ENCODE peak calls at places on chromosomes 12 and 14, in six cellular contexts. One of them, this sample, is unnamed.

GRCh38 chr14:63203618-63204406 is 431 bp upstream of the RHOJ start:
- DNase-seq in fibroblast of lung: peak
- DNase-seq in body of pancreas: peak
- DNase-seq in fibroblast of mammary gland: peak
- DNase-seq in CD4-positive, alpha-beta T cell: no peak
- DNase-seq in foreskin fibroblast: peak
- DNase-seq in this sample: peak

GRCh38 chr14:100761481-100761880 is 34.8 kb downstream of the DLK1 start:
- DNase-seq in fibroblast of mammary gland: peak
- DNase-seq in fibroblast of lung: peak
- DNase-seq in foreskin fibroblast: peak
- DNase-seq in body of pancreas: no peak
- DNase-seq in CD4-positive, alpha-beta T cell: no peak
- DNase-seq in this sample: no peak

GRCh38 chr14:91511014-91511466 is 930 bp upstream of the PPP4R3A start:
- DNase-seq in CD4-positive, alpha-beta T cell: no peak
- DNase-seq in fibroblast of mammary gland: peak
- DNase-seq in fibroblast of lung: no peak
- DNase-seq in foreskin fibroblast: no peak
- DNase-seq in body of pancreas: no peak
- DNase-seq in this sample: no peak

GRCh38 chr14:58107947-58108552 is 44.0 kb downstream of the ARMH4 start:
- DNase-seq in body of pancreas: peak
- DNase-seq in foreskin fibroblast: peak
- DNase-seq in fibroblast of lung: peak
- DNase-seq in CD4-positive, alpha-beta T cell: no peak
- DNase-seq in fibroblast of mammary gland: peak
- DNase-seq in this sample: no peak

GRCh38 chr12:56029666-56030293 is 8.9 kb downstream of the IKZF4 start:
- DNase-seq in fibroblast of mammary gland: peak
- DNase-seq in body of pancreas: peak
- DNase-seq in CD4-positive, alpha-beta T cell: no peak
- DNase-seq in foreskin fibroblast: peak
- DNase-seq in fibroblast of lung: peak
- DNase-seq in this sample: no peak

GRCh38 chr12:52019123-52019770 is 12.5 kb downstream of the TAMALIN start:
- DNase-seq in fibroblast of lung: no peak
- DNase-seq in body of pancreas: peak
- DNase-seq in foreskin fibroblast: no peak
- DNase-seq in CD4-positive, alpha-beta T cell: no peak
- DNase-seq in fibroblast of mammary gland: no peak
- DNase-seq in this sample: no peak

GRCh38 chr12:109762673-109763191 is 49.1 kb downstream of the FAM222A start:
- DNase-seq in foreskin fibroblast: no peak
- DNase-seq in CD4-positive, alpha-beta T cell: peak
- DNase-seq in fibroblast of mammary gland: no peak
- DNase-seq in fibroblast of lung: no peak
- DNase-seq in body of pancreas: no peak
- DNase-seq in this sample: no peak

GRCh38 chr12:19288603-19289244 is 150.6 kb upstream of the AEBP2 start:
- DNase-seq in body of pancreas: no peak
- DNase-seq in CD4-positive, alpha-beta T cell: no peak
- DNase-seq in fibroblast of mammary gland: peak
- DNase-seq in foreskin fibroblast: peak
- DNase-seq in fibroblast of lung: peak
- DNase-seq in this sample: no peak

GRCh38 chr14:75399819-75400678 is 27.8 kb upstream of the JDP2 start:
- DNase-seq in body of pancreas: peak
- DNase-seq in fibroblast of lung: peak
- DNase-seq in fibroblast of mammary gland: peak
- DNase-seq in CD4-positive, alpha-beta T cell: no peak
- DNase-seq in foreskin fibroblast: peak
- DNase-seq in this sample: no peak

GRCh38 chr12:124322271-124322998 is 27.5 kb downstream of the RFLNA start:
- DNase-seq in fibroblast of mammary gland: peak
- DNase-seq in foreskin fibroblast: no peak
- DNase-seq in body of pancreas: no peak
- DNase-seq in CD4-positive, alpha-beta T cell: no peak
- DNase-seq in fibroblast of lung: peak
- DNase-seq in this sample: no peak

GRCh38 chr14:35296505-35296904 is 4.3 kb downstream of the PSMA6 start:
- DNase-seq in fibroblast of mammary gland: no peak
- DNase-seq in CD4-positive, alpha-beta T cell: no peak
- DNase-seq in body of pancreas: no peak
- DNase-seq in foreskin fibroblast: no peak
- DNase-seq in fibroblast of lung: no peak
- DNase-seq in this sample: no peak

GRCh38 chr14:30005114-30005698 is 77.6 kb upstream of the PRKD1 start:
- DNase-seq in foreskin fibroblast: peak
- DNase-seq in CD4-positive, alpha-beta T cell: no peak
- DNase-seq in fibroblast of mammary gland: peak
- DNase-seq in fibroblast of lung: peak
- DNase-seq in body of pancreas: no peak
- DNase-seq in this sample: no peak

GRCh38 chr14:94462219-94462551 is 9.6 kb upstream of the SERPINA11 start:
- DNase-seq in fibroblast of lung: peak
- DNase-seq in body of pancreas: no peak
- DNase-seq in CD4-positive, alpha-beta T cell: no peak
- DNase-seq in foreskin fibroblast: no peak
- DNase-seq in fibroblast of mammary gland: no peak
- DNase-seq in this sample: no peak

GRCh38 chr12:113939867-113940266 is 26.3 kb downstream of the RBM19 start:
- DNase-seq in fibroblast of lung: no peak
- DNase-seq in foreskin fibroblast: no peak
- DNase-seq in CD4-positive, alpha-beta T cell: no peak
- DNase-seq in fibroblast of mammary gland: no peak
- DNase-seq in body of pancreas: no peak
- DNase-seq in this sample: no peak

GRCh38 chr14:94581127-94581999 is at the start of gene SERPINA5:
- DNase-seq in foreskin fibroblast: peak
- DNase-seq in fibroblast of lung: peak
- DNase-seq in fibroblast of mammary gland: peak
- DNase-seq in body of pancreas: peak
- DNase-seq in CD4-positive, alpha-beta T cell: no peak
- DNase-seq in this sample: no peak

GRCh38 chr12:131159660-131160059 is 206.0 kb downstream of the ADGRD1 start:
- DNase-seq in foreskin fibroblast: no peak
- DNase-seq in CD4-positive, alpha-beta T cell: no peak
- DNase-seq in fibroblast of mammary gland: no peak
- DNase-seq in body of pancreas: no peak
- DNase-seq in fibroblast of lung: no peak
- DNase-seq in this sample: no peak

GRCh38 chr12:51721281-51721940 is 127.1 kb downstream of the FIGNL2 start:
- DNase-seq in foreskin fibroblast: peak
- DNase-seq in CD4-positive, alpha-beta T cell: peak
- DNase-seq in body of pancreas: no peak
- DNase-seq in fibroblast of mammary gland: peak
- DNase-seq in fibroblast of lung: peak
- DNase-seq in this sample: no peak

GRCh38 chr14:64880382-64881121 is 845 bp upstream of the SPTB start:
- DNase-seq in fibroblast of lung: peak
- DNase-seq in foreskin fibroblast: peak
- DNase-seq in fibroblast of mammary gland: no peak
- DNase-seq in CD4-positive, alpha-beta T cell: peak
- DNase-seq in body of pancreas: peak
- DNase-seq in this sample: peak

DNA sequence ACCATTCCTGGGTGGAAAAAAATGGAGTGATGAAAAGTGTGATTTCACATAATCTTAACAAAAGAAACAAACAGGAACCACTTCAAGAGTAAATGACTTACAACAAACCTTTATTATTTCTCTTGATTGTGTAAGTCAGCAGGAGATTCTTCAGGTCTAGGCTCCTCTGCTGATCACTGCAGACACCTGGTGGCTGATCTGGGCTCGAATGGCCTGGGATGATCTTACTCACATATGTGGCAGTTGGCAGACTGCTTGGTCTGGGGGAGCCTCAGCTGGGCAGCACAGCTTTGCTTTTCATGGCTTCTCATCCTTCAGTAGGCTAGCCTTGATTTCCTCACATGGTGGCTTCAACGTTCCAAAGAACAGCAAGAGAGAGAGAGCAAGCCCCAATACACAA is 215.4 kb upstream of the PRICKLE1 start:
- DNase-seq in CD4-positive, alpha-beta T cell: no peak
- DNase-seq in fibroblast of lung: no peak
- DNase-seq in fibroblast of mammary gland: no peak
- DNase-seq in body of pancreas: no peak
- DNase-seq in foreskin fibroblast: no peak
- DNase-seq in this sample: no peak
- TF ChIP-seq CTCF in CD4-positive, alpha-beta T cell: no peak
- TF ChIP-seq CTCF in fibroblast of lung: no peak
- TF ChIP-seq CTCF in fibroblast of mammary gland: no peak
- TF ChIP-seq CTCF in body of pancreas: no peak
- TF ChIP-seq CTCF in foreskin fibroblast: no peak
- TF ChIP-seq CTCF in this sample: no peak

GRCh38 chr12:13976880-13977279 is 4.5 kb downstream of the GRIN2B start:
- DNase-seq in fibroblast of lung: no peak
- DNase-seq in CD4-positive, alpha-beta T cell: no peak
- DNase-seq in foreskin fibroblast: no peak
- DNase-seq in fibroblast of mammary gland: no peak
- DNase-seq in body of pancreas: no peak
- DNase-seq in this sample: no peak
- TF ChIP-seq CTCF in fibroblast of lung: no peak
- TF ChIP-seq CTCF in CD4-positive, alpha-beta T cell: no peak
- TF ChIP-seq CTCF in foreskin fibroblast: no peak
- TF ChIP-seq CTCF in fibroblast of mammary gland: no peak
- TF ChIP-seq CTCF in body of pancreas: no peak
- TF ChIP-seq CTCF in this sample: no peak

GRCh38 chr12:67430708-67431335 is 161.7 kb downstream of the CAND1 start:
- DNase-seq in CD4-positive, alpha-beta T cell: no peak
- DNase-seq in fibroblast of mammary gland: peak
- DNase-seq in foreskin fibroblast: peak
- DNase-seq in body of pancreas: peak
- DNase-seq in fibroblast of lung: no peak
- DNase-seq in this sample: no peak
- TF ChIP-seq CTCF in CD4-positive, alpha-beta T cell: no peak
- TF ChIP-seq CTCF in fibroblast of mammary gland: peak
- TF ChIP-seq CTCF in foreskin fibroblast: no peak
- TF ChIP-seq CTCF in body of pancreas: no peak
- TF ChIP-seq CTCF in fibroblast of lung: peak
- TF ChIP-seq CTCF in this sample: no peak

DNA sequence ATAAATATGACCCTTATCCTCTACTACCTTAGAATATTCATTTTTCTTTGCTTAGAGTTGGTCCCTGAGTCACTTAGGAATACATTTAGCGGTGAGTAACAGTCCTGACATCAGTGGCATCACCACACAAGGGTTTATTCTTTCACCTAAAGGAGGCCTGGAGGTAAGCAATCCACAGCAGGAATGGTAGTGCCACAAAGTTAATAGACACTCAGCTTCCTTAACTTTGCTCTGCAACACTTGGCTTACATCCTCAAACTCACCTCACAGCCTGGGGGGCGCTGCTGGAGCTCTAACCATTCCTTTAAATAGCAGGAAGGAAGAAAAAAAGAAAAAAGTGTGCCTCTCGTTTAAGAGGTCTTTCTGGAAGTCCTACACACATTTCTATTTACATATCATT is 29.1 kb downstream of the BBOF1 start:
- DNase-seq in fibroblast of mammary gland: no peak
- DNase-seq in CD4-positive, alpha-beta T cell: no peak
- DNase-seq in foreskin fibroblast: no peak
- DNase-seq in fibroblast of lung: peak
- DNase-seq in body of pancreas: no peak
- DNase-seq in this sample: no peak
- TF ChIP-seq CTCF in fibroblast of mammary gland: no peak
- TF ChIP-seq CTCF in CD4-positive, alpha-beta T cell: no peak
- TF ChIP-seq CTCF in foreskin fibroblast: no peak
- TF ChIP-seq CTCF in fibroblast of lung: no peak
- TF ChIP-seq CTCF in body of pancreas: no peak
- TF ChIP-seq CTCF in this sample: no peak

This sample was measured in mesothelial cell of epicardium.